ENCODE peak calls at places on chromosome 20, in five cellular contexts. Y is HCT116, D is A549, W is astrocyte, F is cardiac muscle cell. B is an unnamed sample.

GRCh38 chr20:55415567-55416142 is 589.7 kb downstream of the CBLN4 start:
- DNase-seq in Y (no peak), D (peak; percentile 13), W (no peak), F (peak; percentile 0), B (no peak)

GRCh38 chr20:59122377-59122932 is 41.2 kb upstream of the ZNF831 start:
- DNase-seq in Y (no peak), D (no peak), W (no peak), F (no peak), B (no peak)

GRCh38 chr20:8049321-8049720 is 29.8 kb upstream of the TMX4 start:
- DNase-seq in Y (no peak), D (no peak), W (no peak), F (peak; percentile 38), B (no peak)

GRCh38 chr20:5400164-5400762 is 83.5 kb upstream of the PROKR2 start:
- DNase-seq in Y (no peak), D (no peak), W (peak; percentile 2), F (peak; percentile 49), B (no peak)

GRCh38 chr20:63819224-63819917 is 11.7 kb downstream of the ZBTB46 start:
- DNase-seq in Y (no peak), D (peak; percentile 52), W (no peak), F (peak; percentile 42), B (no peak)

GRCh38 chr20:49171928-49172327 is 16.2 kb downstream of the STAU1 start:
- DNase-seq in Y (no peak), D (no peak), W (no peak), F (peak; percentile 15), B (no peak)

GRCh38 chr20:24378651-24379050 is 90.8 kb upstream of the SYNDIG1 start:
- DNase-seq in Y (no peak), D (no peak), W (no peak), F (no peak), B (no peak)

GRCh38 chr20:4972506-4973251 is 28.6 kb downstream of the SLC23A2 start:
- DNase-seq in Y (no peak), D (peak; percentile 48), W (no peak), F (no peak), B (no peak)

GRCh38 chr20:9939231-9939630 is 95.6 kb upstream of the ANKEF1 start:
- DNase-seq in Y (no peak), D (no peak), W (no peak), F (no peak), B (no peak)

GRCh38 chr20:58634818-58635665 is 16.0 kb upstream of the STX16 start:
- DNase-seq in Y (no peak), D (no peak), W (no peak), F (no peak), B (no peak)

GRCh38 chr20:3334156-3334943 is 73.1 kb downstream of the DNAAF9 start:
- DNase-seq in Y (no peak), D (no peak), W (no peak), F (no peak), B (no peak)

GRCh38 chr20:550611-551010 is 7.0 kb upstream of the CSNK2A1 start:
- DNase-seq in Y (no peak), D (no peak), W (no peak), F (no peak), B (no peak)

GRCh38 chr20:53579581-53580375 is 13.9 kb downstream of the ZNF217 start:
- DNase-seq in Y (no peak), D (peak; percentile 65), W (peak; percentile 66), F (peak; percentile 88), B (no peak)

GRCh38 chr20:50711113-50711825 is 19.9 kb upstream of the RIPOR3 start:
- DNase-seq in Y (no peak), D (no peak), W (no peak), F (no peak), B (no peak)

GRCh38 chr20:4150095-4150492 is 134.7 kb upstream of the RNF24 start:
- DNase-seq in Y (no peak), D (peak; percentile 71), W (peak; percentile 56), F (peak; percentile 78), B (no peak)

GRCh38 chr20:57662313-57663240 is 42.4 kb upstream of the ZBP1 start:
- DNase-seq in Y (no peak), D (no peak), W (no peak), F (no peak), B (no peak)

GRCh38 chr20:25676164-25676809 is 20.4 kb downstream of the ZNF337 start:
- DNase-seq in Y (no peak), D (peak; percentile 46), W (peak; percentile 73), F (peak; percentile 64), B (no peak)

GRCh38 chr20:47723322-47723721 is 62.0 kb downstream of the SULF2 start:
- DNase-seq in Y (no peak), D (no peak), W (no peak), F (no peak), B (no peak)

GRCh38 chr20:57556980-57557274 is 4.0 kb upstream of the PCK1 start:
- DNase-seq in Y (no peak), D (no peak), W (no peak), F (no peak), B (no peak)

GRCh38 chr20:38173237-38174156 is 8.4 kb upstream of the TGM2 start:
- DNase-seq in Y (no peak), D (peak; percentile 92), W (peak; percentile 93), F (peak; percentile 85), B (peak; percentile 79)

GRCh38 chr20:37686762-37687477 is 6.9 kb upstream of the CTNNBL1 start:
- DNase-seq in Y (no peak), D (no peak), W (peak; percentile 28), F (no peak), B (no peak)

GRCh38 chr20:58551631-58552030 is 36.4 kb upstream of the APCDD1L start:
- DNase-seq in Y (no peak), D (no peak), W (no peak), F (no peak), B (no peak)

GRCh38 chr20:25299801-25300200 is 51.9 kb downstream of the PYGB start:
- DNase-seq in Y (no peak), D (no peak), W (peak; percentile 47), F (no peak), B (no peak)

GRCh38 chr20:51532577-51533191 is 9.8 kb downstream of the NFATC2 start:
- DNase-seq in Y (no peak), D (no peak), W (peak; percentile 54), F (no peak), B (no peak)

GRCh38 chr20:61120595-61121515 is 131.2 kb upstream of the CDH4 start:
- DNase-seq in Y (no peak), D (peak; percentile 92), W (peak; percentile 48), F (peak; percentile 36), B (no peak)
- TF ChIP-seq CTCF in Y (no peak), D (peak; percentile 66), W (peak; percentile 47), F (peak; percentile 29), B (peak; percentile 50)

GRCh38 chr20:43309266-43309665 is 119.6 kb upstream of the PTPRT start:
- DNase-seq in Y (no peak), D (no peak), W (no peak), F (no peak), B (no peak)

GRCh38 chr20:43304598-43304997 is 114.9 kb upstream of the PTPRT start:
- DNase-seq in Y (no peak), D (no peak), W (no peak), F (no peak), B (no peak)

GRCh38 chr20:43300887-43301286 is 111.2 kb upstream of the PTPRT start:
- DNase-seq in Y (no peak), D (no peak), W (no peak), F (no peak), B (no peak)

DNA sequence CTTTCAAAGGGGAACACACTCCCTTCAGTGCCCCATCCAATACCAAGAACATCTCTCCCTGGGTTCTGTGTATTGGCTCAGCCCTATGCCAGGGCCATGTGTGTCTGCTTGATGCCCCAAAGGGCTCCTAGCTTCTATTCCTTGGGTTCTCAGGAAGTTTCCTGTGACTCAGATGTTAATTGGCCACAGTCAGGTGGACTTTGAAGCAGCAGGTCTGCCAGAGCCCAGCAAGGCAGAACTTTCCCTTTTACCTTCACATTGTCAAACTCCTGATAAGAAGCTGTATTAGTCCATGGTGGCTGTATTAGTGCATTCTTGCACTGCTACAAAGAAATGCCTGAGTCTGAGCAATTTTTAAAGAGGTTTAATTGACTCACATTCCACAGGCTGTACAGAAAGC is 116.0 kb upstream of the PTPRT start:
- DNase-seq in Y (no peak), D (no peak), W (no peak), F (no peak), B (no peak)
- TF ChIP-seq CTCF in Y (no peak), D (no peak), W (no peak), F (no peak), B (no peak)

GRCh38 chr20:39773380-39774000 is 811.3 kb downstream of the DHX35 start:
- DNase-seq in Y (no peak), D (no peak), W (peak; percentile 23), F (no peak), B (no peak)
- TF ChIP-seq CTCF in Y (no peak), D (no peak), W (no peak), F (no peak), B (no peak)

DNA sequence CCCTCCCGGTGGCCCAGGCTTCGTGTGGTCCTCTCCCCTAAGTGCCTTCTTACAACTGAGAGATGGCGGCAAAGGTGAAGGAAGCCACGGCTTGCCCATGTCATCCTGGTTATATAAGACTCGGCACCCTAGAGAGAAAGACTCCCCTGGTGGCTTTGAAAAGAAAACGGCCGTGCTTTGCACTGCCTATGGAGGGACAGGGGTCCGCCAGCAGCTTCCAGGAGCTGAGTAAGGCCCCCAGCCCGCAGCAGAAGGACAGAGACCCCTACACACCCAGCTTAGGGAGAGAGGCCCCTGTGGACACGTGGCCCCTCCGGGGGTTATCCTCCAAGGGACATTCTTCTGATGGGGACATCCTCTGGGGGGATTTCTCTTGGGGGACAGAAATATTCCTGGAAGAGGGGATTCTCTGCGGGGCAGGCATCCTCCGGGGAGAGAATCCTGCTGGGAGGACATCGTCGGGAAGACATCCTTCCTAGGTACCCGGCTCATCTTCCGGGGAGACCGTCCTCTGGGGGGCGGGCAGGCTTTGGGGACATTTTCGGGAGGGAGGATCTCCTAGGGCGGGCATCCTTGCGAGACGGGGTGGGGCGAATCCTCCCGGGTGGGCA is 509 bp upstream of the OGFR start:
- DNase-seq in Y (no peak), D (no peak), W (no peak), F (no peak), B (no peak)
- TF ChIP-seq CTCF in Y (no peak), D (no peak), W (no peak), F (no peak), B (no peak)

B was measured in AG09319.